ENCODE peak calls at places on chromosome 1, in ten cellular contexts. T is amniotic stem cell; Z is GM23248; S is activated CD8-positive, alpha-beta memory T cell treated with anti-CD3 and anti-CD28 coated beads for 1 hour; R is stimulated activated CD8-positive, alpha-beta memory T cell treated with anti-CD3 and anti-CD28 coated beads, Interleukin-15, amount 100 ng/mL, for 24 hours; M is SK-N-DZ; D is ELR; Q is cardiac septum; C is iris pigment epithelial cell; X is DMS53. N is an unnamed sample.

GRCh38 chr1:17994046-17994445 is 113.6 kb upstream of the IGSF21 start:
- DNase-seq in T (no peak), Z (no peak), S (no peak), R (no peak), M (no peak), D (no peak), Q (no peak), C (no peak), X (no peak), N (no peak)

GRCh38 chr1:1033009-1033587 is 13.2 kb downstream of the AGRN start:
- DNase-seq in T (peak), Z (peak), S (peak), R (peak), M (peak), D (peak), Q (no peak), C (peak), X (no peak), N (peak)

GRCh38 chr1:22739648-22740385 is 29.2 kb downstream of the EPHB2 start:
- DNase-seq in T (no peak), Z (peak), S (no peak), R (no peak), M (no peak), D (peak), Q (no peak), C (peak), X (no peak), N (no peak)

GRCh38 chr1:10451286-10451685 is 1.5 kb downstream of the CORT start:
- DNase-seq in T (peak), Z (peak), S (no peak), R (no peak), M (no peak), D (peak), Q (no peak), C (peak), X (peak), N (no peak)

GRCh38 chr1:171226757-171227370 is 21.4 kb upstream of the FMO1 start:
- DNase-seq in T (peak), Z (peak), S (no peak), R (no peak), M (peak), D (peak), Q (no peak), C (peak), X (peak), N (no peak)

GRCh38 chr1:232548651-232549050 is 81.3 kb downstream of the SIPA1L2 start:
- DNase-seq in T (no peak), Z (no peak), S (no peak), R (no peak), M (no peak), D (no peak), Q (no peak), C (no peak), X (no peak), N (no peak)

GRCh38 chr1:76073471-76073870 is 1.1 kb upstream of the ST6GALNAC3 start:
- DNase-seq in T (peak), Z (peak), S (no peak), R (no peak), M (no peak), D (peak), Q (no peak), C (peak), X (no peak), N (no peak)

GRCh38 chr1:47243910-47244309 is 11.9 kb upstream of the TAL1 start:
- DNase-seq in T (no peak), Z (no peak), S (no peak), R (no peak), M (no peak), D (no peak), Q (no peak), C (no peak), X (no peak), N (no peak)

GRCh38 chr1:183027791-183028190 is 4.6 kb downstream of the LAMC1 start:
- DNase-seq in T (no peak), Z (no peak), S (no peak), R (no peak), M (no peak), D (no peak), Q (no peak), C (no peak), X (no peak), N (no peak)

GRCh38 chr1:70361727-70362413 is 7.3 kb upstream of the ANKRD13C start:
- DNase-seq in T (no peak), Z (peak), S (no peak), R (no peak), M (peak), D (peak), Q (no peak), C (peak), X (no peak), N (no peak)

GRCh38 chr1:97904528-97904927 is 16.3 kb downstream of the DPYD start:
- DNase-seq in T (no peak), Z (peak), S (no peak), R (no peak), M (no peak), D (peak), Q (no peak), C (peak), X (no peak), N (no peak)

GRCh38 chr1:11571906-11572616 is 82.2 kb downstream of the FBXO2 start:
- DNase-seq in T (no peak), Z (no peak), S (no peak), R (no peak), M (no peak), D (no peak), Q (no peak), C (no peak), X (peak), N (no peak)

GRCh38 chr1:86455078-86455477 is 13.6 kb upstream of the CLCA1 start:
- DNase-seq in T (no peak), Z (no peak), S (no peak), R (no peak), M (no peak), D (no peak), Q (no peak), C (no peak), X (no peak), N (no peak)

GRCh38 chr1:10056599-10056987 is 23.8 kb downstream of the UBE4B start:
- DNase-seq in T (no peak), Z (no peak), S (no peak), R (no peak), M (no peak), D (no peak), Q (no peak), C (no peak), X (peak), N (no peak)

GRCh38 chr1:210817385-210818275 is 316.3 kb downstream of the KCNH1 start:
- DNase-seq in T (no peak), Z (no peak), S (no peak), R (no peak), M (no peak), D (no peak), Q (no peak), C (no peak), X (peak), N (no peak)

GRCh38 chr1:101150676-101151075 is 86.1 kb upstream of the S1PR1 start:
- DNase-seq in T (no peak), Z (peak), S (no peak), R (no peak), M (no peak), D (peak), Q (no peak), C (peak), X (no peak), N (no peak)

GRCh38 chr1:218643926-218644325 is 298.8 kb downstream of the TGFB2 start:
- DNase-seq in T (no peak), Z (no peak), S (no peak), R (no peak), M (no peak), D (no peak), Q (no peak), C (no peak), X (no peak), N (no peak)

GRCh38 chr1:99348375-99349132 is 84.3 kb downstream of the PLPPR4 start:
- DNase-seq in T (no peak), Z (no peak), S (no peak), R (no peak), M (no peak), D (no peak), Q (no peak), C (no peak), X (no peak), N (no peak)

GRCh38 chr1:9466780-9467755 is 72.2 kb upstream of the SLC25A33 start:
- DNase-seq in T (no peak), Z (peak), S (no peak), R (no peak), M (no peak), D (no peak), Q (no peak), C (no peak), X (peak), N (no peak)